ENCODE peak calls at places on chromosomes 12 and 14, in five cellular contexts. S is GM23338, A is erythroblast, T is right atrium auricular region, O is ovary. Y is an unnamed sample.

GRCh38 chr12:102465762-102466560 is 14.4 kb downstream of the IGF1 start:
- DNase-seq in S (no peak), O (no peak), A (no peak), T (no peak), Y (no peak)

GRCh38 chr14:103072595-103073366 is 11.2 kb upstream of the LBHD2 start:
- DNase-seq in T (no peak), S (no peak), O (no peak), A (peak; percentile 57), Y (peak; percentile 92)

GRCh38 chr14:97306133-97306784 is 509.1 kb downstream of the VRK1 start:
- DNase-seq in O (no peak), T (no peak), S (no peak), A (no peak), Y (peak; percentile 37)

GRCh38 chr12:110582286-110583136 is 607 bp downstream of the PPTC7 start:
- DNase-seq in A (peak; percentile 78), S (peak; percentile 55), O (peak; percentile 50), T (no peak), Y (no peak)

GRCh38 chr14:50741571-50741970 is 73.5 kb upstream of the SAV1 start:
- DNase-seq in O (no peak), S (no peak), T (no peak), A (no peak), Y (no peak)

GRCh38 chr12:86634706-86635410 is 378.7 kb upstream of the MGAT4C start:
- DNase-seq in O (no peak), T (no peak), S (no peak), A (no peak), Y (no peak)

GRCh38 chr14:53963491-53964227 is 7.0 kb upstream of the BMP4 start:
- DNase-seq in A (no peak), O (peak; percentile 41), S (peak; percentile 67), T (peak; percentile 77), Y (no peak)

GRCh38 chr14:99459491-99460100 is 21.1 kb downstream of the SETD3 start:
- DNase-seq in T (no peak), S (no peak), A (no peak), O (no peak), Y (no peak)

GRCh38 chr14:86055512-86055911 is 525.6 kb downstream of the FLRT2 start:
- DNase-seq in T (no peak), S (peak; percentile 35), A (peak; percentile 4), O (no peak), Y (no peak)

GRCh38 chr12:88579941-88580871 is at the start of gene KITLG:
- DNase-seq in T (peak; percentile 83), O (peak; percentile 64), S (peak; percentile 92), A (peak; percentile 65), Y (peak; percentile 95)

GRCh38 chr12:31521972-31522371 is 69.0 kb downstream of the DENND5B start:
- DNase-seq in S (no peak), O (no peak), T (no peak), A (no peak), Y (no peak)

GRCh38 chr12:51763743-51764142 is 84.8 kb downstream of the FIGNL2 start:
- DNase-seq in T (no peak), A (no peak), S (no peak), O (no peak), Y (no peak)

GRCh38 chr12:118237053-118237665 is 101.2 kb downstream of the PEBP1 start:
- DNase-seq in T (no peak), S (no peak), O (no peak), A (no peak), Y (no peak)

GRCh38 chr12:69309461-69309860 is 38.7 kb upstream of the LYZ start:
- DNase-seq in A (peak; percentile 13), O (no peak), T (no peak), S (no peak), Y (no peak)

GRCh38 chr12:8052679-8053078 is 13.5 kb downstream of the C3AR1 start:
- DNase-seq in S (no peak), A (peak; percentile 50), O (no peak), T (peak; percentile 79), Y (no peak)

GRCh38 chr14:66003082-66003740 is 483.0 kb upstream of the CCDC196 start:
- DNase-seq in A (no peak), T (no peak), S (peak; percentile 1), O (no peak), Y (no peak)

GRCh38 chr14:74955229-74955999 is at the start of gene PGF:
- DNase-seq in A (peak; percentile 44), S (peak; percentile 80), T (no peak), O (peak; percentile 52), Y (no peak)

GRCh38 chr14:81095539-81095938 is 125.2 kb downstream of the GTF2A1 start:
- DNase-seq in T (no peak), S (no peak), O (no peak), A (no peak), Y (no peak)

GRCh38 chr12:115102450-115102849 is 418.5 kb upstream of the TBX3 start:
- DNase-seq in T (no peak), S (no peak), O (no peak), A (no peak), Y (no peak)

Y was measured in esophagus muscularis mucosa.